ENCODE peak calls at places on chromosome 15, in five cellular contexts. M is lung, I is fibroblast of lung, A is sigmoid colon, V is upper lobe of left lung. F is an unnamed sample.

GRCh38 chr15:56760186-56760585 is 26.9 kb upstream of the ZNF280D start:
- DNase-seq in V (no peak), I (peak; percentile 16), A (no peak), M (no peak), F (no peak)

GRCh38 chr15:78422571-78423340 is 15.3 kb upstream of the IREB2 start:
- DNase-seq in M (peak; percentile 67), A (peak; percentile 81), V (no peak), I (peak; percentile 65), F (peak; percentile 52)

GRCh38 chr15:98123834-98124233 is 163.3 kb downstream of the ARRDC4 start:
- DNase-seq in I (no peak), A (no peak), M (no peak), V (no peak), F (no peak)

GRCh38 chr15:67836134-67836455 is 3.8 kb downstream of the RNU6-1 start:
- DNase-seq in I (no peak), V (no peak), M (no peak), A (peak; percentile 63), F (no peak)

GRCh38 chr15:58839485-58839884 is 68.4 kb downstream of the MINDY2 start:
- DNase-seq in V (no peak), A (no peak), I (peak; percentile 8), M (no peak), F (no peak)

GRCh38 chr15:57878573-57878972 is 172.1 kb downstream of the POLR2M start:
- DNase-seq in M (no peak), A (no peak), V (no peak), I (no peak), F (peak; percentile 36)

GRCh38 chr15:56616551-56616950 is 116.8 kb downstream of the ZNF280D start:
- DNase-seq in V (no peak), A (no peak), M (no peak), I (no peak), F (no peak)

GRCh38 chr15:73873889-73874511 is 636 bp downstream of the TBC1D21 start:
- DNase-seq in A (no peak), M (no peak), I (peak; percentile 78), V (no peak), F (peak; percentile 31)

GRCh38 chr15:39921274-39921638 is 1.2 kb upstream of the GPR176 start:
- DNase-seq in A (no peak), I (no peak), V (no peak), M (no peak), F (no peak)

GRCh38 chr15:39919396-39919739 is 698 bp downstream of the GPR176 start:
- DNase-seq in M (no peak), I (no peak), V (no peak), A (no peak), F (no peak)

GRCh38 chr15:39919740-39920509 is at the start of gene GPR176:
- DNase-seq in A (peak; percentile 69), I (peak; percentile 84), V (peak; percentile 89), M (peak; percentile 31), F (peak; percentile 93)

GRCh38 chr15:39920510-39921273 is 626 bp upstream of the GPR176 start:
- DNase-seq in V (peak; percentile 96), I (peak; percentile 70), M (peak; percentile 73), A (peak; percentile 81), F (peak; percentile 91)

DNA sequence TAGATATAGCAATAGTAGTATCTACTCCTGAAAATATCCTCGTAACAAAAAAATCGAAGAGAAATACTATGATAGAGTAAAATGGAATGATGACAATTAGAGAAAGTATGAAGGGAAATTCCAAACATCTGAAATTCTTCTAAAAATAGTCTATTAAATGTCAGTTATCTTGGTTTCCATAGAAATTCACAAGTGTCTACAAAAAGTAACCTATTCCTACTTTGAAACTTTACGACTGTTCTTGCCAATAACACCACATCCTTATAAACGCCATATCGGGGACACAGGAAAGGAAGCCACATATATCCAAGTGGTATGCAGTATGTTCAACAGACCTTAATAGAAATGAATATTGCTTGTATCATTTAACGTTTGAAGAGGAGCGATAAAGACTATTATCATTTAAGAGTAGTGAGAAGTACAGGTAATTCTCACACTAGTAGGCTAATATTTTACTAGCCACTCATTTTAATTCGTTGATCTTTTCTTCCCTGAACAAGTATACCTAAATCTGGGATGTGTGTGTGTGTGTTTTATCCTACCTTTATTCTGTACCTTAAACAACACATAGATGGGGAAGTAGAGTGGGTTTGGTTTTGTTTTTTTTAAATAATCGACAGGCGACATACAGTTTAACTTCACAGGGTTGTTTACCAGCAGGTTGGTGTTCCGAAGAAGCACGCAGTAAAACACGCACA is 1.2 kb downstream of the GPR176 start:
- DNase-seq in M (no peak), I (peak; percentile 72), V (no peak), A (no peak), F (peak; percentile 80)
- H3K4me3 ChIP-seq in M (no peak overlapping the region), I (peak overlapping the region; percentile 84), V (peak overlapping the region; percentile 61), A (peak overlapping the region; percentile 73), F (peak overlapping the region; percentile 76)

GRCh38 chr15:65081758-65082157 is 5.2 kb downstream of the KBTBD13 start:
- DNase-seq in I (no peak), V (no peak), M (no peak), A (no peak), F (no peak)

GRCh38 chr15:65085207-65085753 is 8.7 kb downstream of the KBTBD13 start:
- DNase-seq in A (peak; percentile 62), M (no peak), V (no peak), I (no peak), F (no peak)

GRCh38 chr15:65082303-65082958 is 5.9 kb downstream of the KBTBD13 start:
- DNase-seq in I (no peak), M (no peak), V (no peak), A (no peak), F (peak; percentile 49)

GRCh38 chr15:65084500-65085206 is 8.1 kb downstream of the KBTBD13 start:
- DNase-seq in V (no peak), I (no peak), M (no peak), A (peak; percentile 58), F (no peak)

GRCh38 chr15:65083262-65083701 is 6.7 kb downstream of the KBTBD13 start:
- DNase-seq in A (peak; percentile 83), M (no peak), V (no peak), I (peak; percentile 86), F (peak; percentile 67)
- H3K4me1 ChIP-seq in A (peaks cover 71% of the 10 kb centered on the region), M (peaks cover 22% of the 10 kb centered on the region), V (peaks cover 66% of the 10 kb centered on the region), I (peaks cover 14% of the 10 kb centered on the region), F (peaks cover 74% of the 10 kb centered on the region)

GRCh38 chr15:95520511-95520910 is 810.0 kb upstream of the NR2F2 start:
- DNase-seq in I (no peak), M (no peak), A (no peak), V (no peak), F (no peak)

GRCh38 chr15:95520922-95521321 is 809.6 kb upstream of the NR2F2 start:
- DNase-seq in A (no peak), V (no peak), I (no peak), M (no peak), F (no peak)

GRCh38 chr15:95522533-95522932 is 808.0 kb upstream of the NR2F2 start:
- DNase-seq in A (no peak), I (peak; percentile 31), V (no peak), M (no peak), F (no peak)
- H3K4me3 ChIP-seq in A (no peak overlapping the region), I (no peak overlapping the region), V (no peak overlapping the region), M (no peak overlapping the region), F (no peak overlapping the region)

DNA sequence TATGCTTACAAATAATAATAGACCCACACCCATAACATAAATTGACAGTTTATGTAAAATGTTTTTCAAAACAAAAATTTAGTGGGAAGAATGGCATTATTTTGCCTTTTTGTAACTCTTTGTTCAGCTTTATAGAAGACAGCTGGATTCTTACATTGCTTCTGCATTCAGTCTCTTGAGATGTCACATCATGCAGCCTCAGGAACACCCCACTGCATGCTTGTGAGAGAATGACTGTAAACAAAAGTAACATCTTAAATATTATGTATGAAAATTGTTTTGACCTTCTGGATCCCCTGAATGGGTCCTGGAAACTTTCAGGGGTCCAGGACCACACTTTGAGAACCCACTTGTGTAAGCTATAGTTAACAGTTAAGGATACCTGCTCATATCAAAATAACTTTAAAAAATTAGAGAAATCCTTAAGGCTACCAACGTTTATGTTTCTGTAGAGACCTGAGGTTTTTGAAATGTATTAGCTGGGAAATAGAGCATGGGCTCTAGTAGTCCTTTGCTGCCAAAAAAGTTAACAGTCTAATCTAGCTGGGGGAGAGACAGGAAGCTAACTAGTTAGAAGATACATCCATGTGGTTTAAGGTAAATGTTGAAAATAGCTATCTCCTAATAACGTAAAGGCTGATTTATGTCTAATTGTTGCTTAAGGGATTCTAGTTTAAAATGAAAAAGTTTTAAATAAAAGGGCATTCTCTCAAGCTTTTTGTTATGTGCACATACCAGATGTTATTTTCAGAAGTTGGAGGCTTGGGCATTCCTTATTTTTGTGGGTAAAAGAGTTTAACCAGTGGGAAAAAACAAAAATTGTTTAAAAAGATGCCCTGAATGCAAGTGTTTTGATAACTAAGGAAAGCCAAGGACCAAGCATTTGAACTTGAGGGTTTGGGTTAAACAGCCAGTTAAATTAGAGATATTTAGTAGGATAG is 3.8 kb downstream of the USP3 start:
- DNase-seq in V (no peak), I (no peak), A (no peak), M (no peak), F (no peak)
- H3K4me1 ChIP-seq in V (peaks cover 53% of the 10 kb centered on the region), I (peaks cover 23% of the 10 kb centered on the region), A (peaks cover 71% of the 10 kb centered on the region), M (no peaks in the 10 kb centered on the region), F (peaks cover 36% of the 10 kb centered on the region)